ENCODE peak calls at places on chromosome 7, in four cellular contexts. One of them, this sample, is unnamed.
A peak's percentile ranks its signal among the peaks of the same experiment; 100 is the strongest.

GRCh38 chr7:120337308-120337907 is 64.4 kb downstream of the KCND2 start:
- DNase-seq in HCT116: peak; percentile 21
- DNase-seq in HepG2: peak; percentile 5
- DNase-seq in K562: peak; percentile 9
- DNase-seq in this sample: no peak

GRCh38 chr7:139494835-139495568 is 11.5 kb upstream of the KLRG2 start:
- DNase-seq in HCT116: no peak
- DNase-seq in HepG2: no peak
- DNase-seq in K562: no peak
- DNase-seq in this sample: no peak

GRCh38 chr7:137628211-137628610 is 218.6 kb downstream of the DGKI start:
- DNase-seq in HCT116: no peak
- DNase-seq in HepG2: no peak
- DNase-seq in K562: no peak
- DNase-seq in this sample: no peak

GRCh38 chr7:66110861-66111260 is 3.8 kb upstream of the CRCP start:
- DNase-seq in HCT116: peak; percentile 94
- DNase-seq in HepG2: peak; percentile 48
- DNase-seq in K562: no peak
- DNase-seq in this sample: no peak

GRCh38 chr7:638256-639011 is 88.1 kb upstream of the DNAAF5 start:
- DNase-seq in HCT116: no peak
- DNase-seq in HepG2: no peak
- DNase-seq in K562: no peak
- DNase-seq in this sample: no peak

GRCh38 chr7:114293289-114294012 is 121.2 kb upstream of the FOXP2 start:
- DNase-seq in HCT116: no peak
- DNase-seq in HepG2: no peak
- DNase-seq in K562: no peak
- DNase-seq in this sample: no peak

GRCh38 chr7:128963327-128963757 is 25.6 kb downstream of the IRF5 start:
- DNase-seq in HCT116: no peak
- DNase-seq in HepG2: no peak
- DNase-seq in K562: no peak
- DNase-seq in this sample: no peak

GRCh38 chr7:55409474-55410225 is 44.5 kb downstream of the LANCL2 start:
- DNase-seq in HCT116: no peak
- DNase-seq in HepG2: no peak
- DNase-seq in K562: peak; percentile 69
- DNase-seq in this sample: no peak

GRCh38 chr7:141792526-141792925 is 2.5 kb downstream of the TAS2R5 start:
- DNase-seq in HCT116: no peak
- DNase-seq in HepG2: no peak
- DNase-seq in K562: no peak
- DNase-seq in this sample: no peak

GRCh38 chr7:149707448-149707886 is 65.9 kb downstream of the ZNF467 start:
- DNase-seq in HCT116: no peak
- DNase-seq in HepG2: peak; percentile 18
- DNase-seq in K562: no peak
- DNase-seq in this sample: no peak

GRCh38 chr7:157469181-157470016 is 132.6 kb downstream of the DNAJB6 start:
- DNase-seq in HCT116: no peak
- DNase-seq in HepG2: no peak
- DNase-seq in K562: no peak
- DNase-seq in this sample: no peak

GRCh38 chr7:151665363-151665762 is 145.7 kb upstream of the RHEB start:
- DNase-seq in HCT116: no peak
- DNase-seq in HepG2: no peak
- DNase-seq in K562: no peak
- DNase-seq in this sample: no peak

GRCh38 chr7:73557108-73557396 is 438 bp downstream of the BCL7B start:
- DNase-seq in HCT116: peak; percentile 75
- DNase-seq in HepG2: peak; percentile 85
- DNase-seq in K562: peak; percentile 99
- DNase-seq in this sample: peak; percentile 56

GRCh38 chr7:148261523-148261922 is 329.0 kb upstream of the C7orf33 start:
- DNase-seq in HCT116: no peak
- DNase-seq in HepG2: no peak
- DNase-seq in K562: no peak
- DNase-seq in this sample: no peak

GRCh38 chr7:1431226-1431625 is 28.0 kb downstream of the MICALL2 start:
- DNase-seq in HCT116: no peak
- DNase-seq in HepG2: no peak
- DNase-seq in K562: no peak
- DNase-seq in this sample: no peak

GRCh38 chr7:75989084-75989725 is 5.2 kb downstream of the TMEM120A start:
- DNase-seq in HCT116: no peak
- DNase-seq in HepG2: no peak
- DNase-seq in K562: peak; percentile 53
- DNase-seq in this sample: no peak

GRCh38 chr7:35820858-35821257 is 20.0 kb downstream of the SEPTIN7 start:
- DNase-seq in HCT116: no peak
- DNase-seq in HepG2: peak; percentile 31
- DNase-seq in K562: no peak
- DNase-seq in this sample: no peak

GRCh38 chr7:41162612-41163011 is 540.3 kb downstream of the INHBA start:
- DNase-seq in HCT116: no peak
- DNase-seq in HepG2: no peak
- DNase-seq in K562: no peak
- DNase-seq in this sample: no peak

GRCh38 chr7:96277921-96278320 is 44.0 kb downstream of the SLC25A13 start:
- DNase-seq in HCT116: no peak
- DNase-seq in HepG2: no peak
- DNase-seq in K562: no peak
- DNase-seq in this sample: no peak

GRCh38 chr7:141709749-141710148 is 1.6 kb downstream of the WEE2 start:
- DNase-seq in HCT116: no peak
- DNase-seq in HepG2: no peak
- DNase-seq in K562: no peak
- DNase-seq in this sample: no peak

GRCh38 chr7:142455392-142455791 is 197.5 kb upstream of the PRSS58 start:
- DNase-seq in HCT116: no peak
- DNase-seq in HepG2: no peak
- DNase-seq in K562: no peak
- DNase-seq in this sample: no peak

GRCh38 chr7:121288894-121289293 is 39.9 kb upstream of the WNT16 start:
- DNase-seq in HCT116: peak; percentile 79
- DNase-seq in HepG2: no peak
- DNase-seq in K562: no peak
- DNase-seq in this sample: no peak

GRCh38 chr7:156022483-156023459 is 210.5 kb upstream of the SHH start:
- DNase-seq in HCT116: no peak
- DNase-seq in HepG2: no peak
- DNase-seq in K562: no peak
- DNase-seq in this sample: no peak

GRCh38 chr7:75604408-75604807 is 112.3 kb downstream of the SPDYE5 start:
- DNase-seq in HCT116: no peak
- DNase-seq in HepG2: no peak
- DNase-seq in K562: no peak
- DNase-seq in this sample: no peak

GRCh38 chr7:64882341-64883112 is 20.5 kb upstream of the ZNF273 start:
- DNase-seq in HCT116: no peak
- DNase-seq in HepG2: no peak
- DNase-seq in K562: no peak
- DNase-seq in this sample: no peak

GRCh38 chr7:45650404-45651055 is 76.4 kb downstream of the ADCY1 start:
- DNase-seq in HCT116: no peak
- DNase-seq in HepG2: no peak
- DNase-seq in K562: no peak
- DNase-seq in this sample: no peak

GRCh38 chr7:137670521-137671064 is 176.2 kb downstream of the DGKI start:
- DNase-seq in HCT116: no peak
- DNase-seq in HepG2: no peak
- DNase-seq in K562: no peak
- DNase-seq in this sample: no peak

GRCh38 chr7:102000123-102000522 is 182.7 kb downstream of the CUX1 start:
- DNase-seq in HCT116: no peak
- DNase-seq in HepG2: no peak
- DNase-seq in K562: no peak
- DNase-seq in this sample: no peak

GRCh38 chr7:7183833-7184463 is 1.6 kb downstream of the C1GALT1 start:
- DNase-seq in HCT116: no peak
- DNase-seq in HepG2: no peak
- DNase-seq in K562: no peak
- DNase-seq in this sample: no peak

GRCh38 chr7:45622058-45622457 is 47.9 kb downstream of the ADCY1 start:
- DNase-seq in HCT116: no peak
- DNase-seq in HepG2: no peak
- DNase-seq in K562: no peak
- DNase-seq in this sample: no peak

GRCh38 chr7:99827040-99827778 is 604 bp upstream of the CYP3A43 start:
- DNase-seq in HCT116: no peak
- DNase-seq in HepG2: peak; percentile 95
- DNase-seq in K562: no peak
- DNase-seq in this sample: no peak

GRCh38 chr7:114175140-114175539 is 239.5 kb upstream of the FOXP2 start:
- DNase-seq in HCT116: no peak
- DNase-seq in HepG2: no peak
- DNase-seq in K562: no peak
- DNase-seq in this sample: no peak

GRCh38 chr7:6558837-6559236 is 7.6 kb upstream of the GRID2IP start:
- DNase-seq in HCT116: peak; percentile 56
- DNase-seq in HepG2: peak; percentile 73
- DNase-seq in K562: peak; percentile 74
- DNase-seq in this sample: no peak

GRCh38 chr7:645606-646005 is 80.9 kb upstream of the DNAAF5 start:
- DNase-seq in HCT116: no peak
- DNase-seq in HepG2: no peak
- DNase-seq in K562: no peak
- DNase-seq in this sample: no peak

GRCh38 chr7:131383417-131383816 is 55.7 kb downstream of the MKLN1 start:
- DNase-seq in HCT116: no peak
- DNase-seq in HepG2: no peak
- DNase-seq in K562: no peak
- DNase-seq in this sample: no peak

GRCh38 chr7:12719141-12719919 is 31.9 kb downstream of the ARL4A start:
- DNase-seq in HCT116: no peak
- DNase-seq in HepG2: no peak
- DNase-seq in K562: peak; percentile 42
- DNase-seq in this sample: no peak

GRCh38 chr7:134823400-134823799 is 44.0 kb downstream of the CALD1 start:
- DNase-seq in HCT116: no peak
- DNase-seq in HepG2: no peak
- DNase-seq in K562: no peak
- DNase-seq in this sample: no peak

GRCh38 chr7:20561908-20562307 is 53.6 kb upstream of the ABCB5 start:
- DNase-seq in HCT116: no peak
- DNase-seq in HepG2: no peak
- DNase-seq in K562: no peak
- DNase-seq in this sample: no peak

GRCh38 chr7:151954866-151955820 is 1.1 kb upstream of the GALNTL5 start:
- DNase-seq in HCT116: no peak
- DNase-seq in HepG2: no peak
- DNase-seq in K562: no peak
- DNase-seq in this sample: no peak

DNA sequence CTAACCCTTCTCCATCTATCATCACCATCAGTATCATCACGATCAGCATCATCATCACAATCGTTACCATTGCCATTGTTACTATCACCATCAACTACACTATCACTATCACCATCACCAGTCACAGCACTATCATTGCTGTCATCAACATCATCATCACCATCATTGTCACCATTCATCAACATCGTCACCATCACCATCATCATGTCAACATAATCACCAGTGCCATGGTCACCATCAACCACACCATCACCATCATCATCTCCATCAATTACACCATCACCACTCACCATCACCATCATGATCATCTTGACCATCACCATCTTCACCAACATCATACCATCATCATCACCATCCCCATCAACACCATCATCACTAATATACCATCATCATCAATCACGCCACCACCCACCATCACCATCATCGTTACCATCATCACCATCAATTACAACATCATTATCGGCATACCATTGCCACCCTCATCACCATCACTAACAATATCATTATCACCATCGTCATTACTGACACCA is 66.5 kb downstream of the TNS3 start:
- DNase-seq in HCT116: no peak
- DNase-seq in HepG2: no peak
- DNase-seq in K562: no peak
- DNase-seq in this sample: no peak
- H3K4me1 ChIP-seq in HCT116: peaks cover 4% of the 10 kb centered on the region
- H3K4me1 ChIP-seq in HepG2: peaks cover 79% of the 10 kb centered on the region
- H3K4me1 ChIP-seq in K562: no peaks in the 10 kb centered on the region
- H3K4me1 ChIP-seq in this sample: peaks cover 96% of the 10 kb centered on the region

DNA sequence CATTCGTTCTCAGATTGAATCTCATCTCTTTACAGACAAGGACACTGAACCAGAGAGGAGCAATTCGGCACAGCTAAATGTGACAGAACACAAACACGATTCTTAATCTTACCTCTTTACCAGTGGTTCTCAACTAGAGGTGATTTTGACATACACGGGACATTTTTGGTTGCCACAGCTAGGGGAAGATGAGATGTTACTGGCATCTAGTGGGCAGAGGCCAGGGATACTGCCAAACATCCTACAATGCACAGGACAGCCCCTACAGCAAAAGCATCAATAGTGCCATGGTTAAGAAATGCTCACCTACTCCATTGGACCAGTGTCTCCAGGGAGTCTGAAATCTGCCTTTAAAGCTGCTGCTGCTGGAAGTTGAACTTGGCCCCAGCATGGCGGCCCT is 27.3 kb downstream of the PDE1C start:
- DNase-seq in HCT116: no peak
- DNase-seq in HepG2: no peak
- DNase-seq in K562: no peak
- DNase-seq in this sample: no peak
- H3K27ac ChIP-seq in HCT116: no peak overlapping the region
- H3K27ac ChIP-seq in HepG2: no peak overlapping the region
- H3K27ac ChIP-seq in K562: no peak overlapping the region
- H3K27ac ChIP-seq in this sample: no peak overlapping the region

DNA sequence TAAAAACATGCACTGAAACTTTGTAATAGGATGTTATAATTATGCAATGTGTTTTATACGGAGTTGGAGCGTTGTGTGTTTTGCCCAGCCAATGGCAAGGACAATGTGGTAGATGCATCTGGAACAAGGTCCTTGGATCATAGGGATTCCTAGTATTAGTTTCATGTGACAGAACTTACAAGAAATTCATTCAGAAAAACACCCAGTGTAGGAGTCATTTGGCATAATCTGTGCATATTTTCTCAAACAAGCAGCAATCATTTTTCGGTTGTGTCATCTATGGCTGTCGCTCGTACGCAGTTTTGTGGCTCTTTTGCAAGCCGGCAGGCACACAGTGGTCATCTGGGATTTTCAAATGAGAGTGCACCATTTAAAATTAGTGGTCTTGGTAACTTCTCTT is 19.8 kb downstream of the CREB5 start:
- DNase-seq in HCT116: no peak
- DNase-seq in HepG2: no peak
- DNase-seq in K562: no peak
- DNase-seq in this sample: no peak
- TF ChIP-seq TCF7L2 in HCT116: no peak
- TF ChIP-seq TCF7L2 in HepG2: no peak
- TF ChIP-seq TCF7L2 in K562: no peak
- TF ChIP-seq TCF7L2 in this sample: no peak

GRCh38 chr7:25622716-25623115 is 394.4 kb upstream of the NPVF start:
- DNase-seq in HCT116: no peak
- DNase-seq in HepG2: no peak
- DNase-seq in K562: no peak
- DNase-seq in this sample: no peak
- H3K4me1 ChIP-seq in HCT116: no peaks in the 10 kb centered on the region
- H3K4me1 ChIP-seq in HepG2: no peaks in the 10 kb centered on the region
- H3K4me1 ChIP-seq in K562: no peaks in the 10 kb centered on the region
- H3K4me1 ChIP-seq in this sample: no peaks in the 10 kb centered on the region

This sample was measured in Panc1.